ENCODE peak calls at places on chromosome 2, in ten cellular contexts. G is body of pancreas, S is HL-60, M is GM06990, B is H9, J is GM13977, L is stomach, V is heart left ventricle, E is GM20000, H is tibial artery. Q is an unnamed sample.

GRCh38 chr2:44360749-44361329 is 455 bp downstream of the PREPL start:
- DNase-seq in G (peak; percentile 16), S (no peak), M (no peak), B (no peak), J (no peak), L (no peak), V (no peak), E (peak; percentile 18), H (no peak), Q (peak; percentile 24)

GRCh38 chr2:149033716-149034115 is 4.8 kb upstream of the LYPD6B start:
- DNase-seq in G (peak; percentile 63), S (no peak), M (no peak), B (no peak), J (no peak), L (peak; percentile 63), V (no peak), E (no peak), H (no peak), Q (no peak)

GRCh38 chr2:84417453-84417852 is 41.6 kb downstream of the SUCLG1 start:
- DNase-seq in G (no peak), S (no peak), M (no peak), B (no peak), J (no peak), L (no peak), V (no peak), E (no peak), H (no peak), Q (no peak)

GRCh38 chr2:70830333-70830732 is 5.3 kb downstream of the CD207 start:
- DNase-seq in G (no peak), S (no peak), M (no peak), B (no peak), J (no peak), L (no peak), V (no peak), E (no peak), H (no peak), Q (no peak)

GRCh38 chr2:6917071-6917760 is at the start of gene RNF144A:
- DNase-seq in G (peak; percentile 77), S (peak; percentile 41), M (peak; percentile 70), B (peak; percentile 72), J (peak; percentile 95), L (peak; percentile 64), V (peak; percentile 55), E (peak; percentile 95), H (no peak), Q (peak; percentile 83)

GRCh38 chr2:53342248-53342647 is 425.4 kb upstream of the CHAC2 start:
- DNase-seq in G (no peak), S (no peak), M (no peak), B (no peak), J (no peak), L (no peak), V (no peak), E (no peak), H (no peak), Q (no peak)

GRCh38 chr2:211836409-211836808 is 702.2 kb downstream of the ERBB4 start:
- DNase-seq in G (no peak), S (no peak), M (peak; percentile 15), B (no peak), J (no peak), L (no peak), V (no peak), E (no peak), H (no peak), Q (no peak)

GRCh38 chr2:172200495-172201085 is 97.9 kb upstream of the DLX2 start:
- DNase-seq in G (peak; percentile 56), S (peak; percentile 20), M (no peak), B (no peak), J (no peak), L (no peak), V (no peak), E (no peak), H (no peak), Q (no peak)

GRCh38 chr2:179751184-179751809 is 110.1 kb downstream of the ZNF385B start:
- DNase-seq in G (no peak), S (no peak), M (no peak), B (no peak), J (peak; percentile 22), L (no peak), V (no peak), E (peak; percentile 29), H (no peak), Q (no peak)

GRCh38 chr2:218368621-218369153 is 12.0 kb downstream of the CATIP start:
- DNase-seq in G (no peak), S (peak; percentile 55), M (no peak), B (peak; percentile 68), J (no peak), L (no peak), V (peak; percentile 48), E (peak; percentile 55), H (no peak), Q (no peak)

GRCh38 chr2:148177559-148177958 is 156.7 kb downstream of the MBD5 start:
- DNase-seq in G (no peak), S (no peak), M (no peak), B (no peak), J (no peak), L (no peak), V (no peak), E (no peak), H (no peak), Q (no peak)

GRCh38 chr2:25692143-25692542 is 18.8 kb upstream of the DTNB start:
- DNase-seq in G (no peak), S (no peak), M (no peak), B (no peak), J (no peak), L (no peak), V (peak; percentile 33), E (no peak), H (peak; percentile 9), Q (peak; percentile 58)

GRCh38 chr2:25688236-25688635 is 14.9 kb upstream of the DTNB start:
- DNase-seq in G (no peak), S (no peak), M (no peak), B (no peak), J (no peak), L (no peak), V (no peak), E (no peak), H (no peak), Q (no peak)

GRCh38 chr2:25697559-25698341 is 24.4 kb upstream of the DTNB start:
- DNase-seq in G (no peak), S (no peak), M (no peak), B (peak; percentile 49), J (no peak), L (no peak), V (no peak), E (no peak), H (peak; percentile 52), Q (no peak)

GRCh38 chr2:25690058-25690457 is 16.7 kb upstream of the DTNB start:
- DNase-seq in G (no peak), S (no peak), M (no peak), B (no peak), J (no peak), L (peak; percentile 25), V (no peak), E (no peak), H (peak; percentile 19), Q (peak; percentile 63)

DNA sequence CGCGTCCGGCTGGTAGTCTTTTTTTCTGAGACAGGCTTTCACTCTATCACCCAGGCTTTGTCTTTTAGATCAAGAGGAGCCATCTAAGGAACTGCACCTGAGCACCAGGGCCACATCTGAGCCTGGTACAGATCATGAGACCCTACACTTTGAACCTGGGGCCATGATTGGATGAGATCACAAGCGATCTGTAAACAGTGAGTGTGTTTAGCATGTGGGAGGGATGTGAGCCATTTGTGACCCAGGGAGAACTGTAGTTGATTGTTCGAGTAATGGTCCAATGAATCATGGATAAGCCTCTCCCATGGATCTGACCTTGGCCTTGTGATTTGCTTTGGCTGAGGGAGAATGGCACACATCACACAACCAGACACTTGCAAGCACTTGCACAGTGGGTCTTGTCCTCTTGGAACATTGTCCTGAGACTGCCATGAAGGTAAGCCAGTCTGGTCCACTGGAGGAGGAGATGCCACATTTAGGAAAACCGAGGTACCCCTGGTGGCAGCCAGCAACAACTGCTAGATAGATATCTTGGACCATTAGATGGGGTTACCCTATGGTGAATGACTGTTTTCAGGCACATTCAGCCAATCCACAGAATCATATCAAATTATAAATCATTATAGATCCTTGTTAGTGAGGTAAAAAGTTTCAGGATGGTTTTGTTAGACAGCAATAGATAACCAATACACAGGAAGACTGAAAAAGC is 19.5 kb upstream of the DTNB start:
- DNase-seq in G (no peak), S (no peak), M (no peak), B (no peak), J (no peak), L (no peak), V (no peak), E (no peak), H (peak; percentile 6), Q (no peak)
- TF ChIP-seq CTCF in G (no peak), S (no peak), M (no peak), B (peak; percentile 37), J (no peak), L (no peak), V (no peak), E (no peak), H (no peak), Q (no peak)

GRCh38 chr2:43131890-43132522 is 94.4 kb downstream of the ZFP36L2 start:
- DNase-seq in G (no peak), S (peak; percentile 80), M (no peak), B (no peak), J (no peak), L (no peak), V (peak; percentile 25), E (no peak), H (no peak), Q (no peak)
- TF ChIP-seq CTCF in G (peak; percentile 2), S (no peak), M (no peak), B (no peak), J (no peak), L (no peak), V (no peak), E (no peak), H (no peak), Q (no peak)

DNA sequence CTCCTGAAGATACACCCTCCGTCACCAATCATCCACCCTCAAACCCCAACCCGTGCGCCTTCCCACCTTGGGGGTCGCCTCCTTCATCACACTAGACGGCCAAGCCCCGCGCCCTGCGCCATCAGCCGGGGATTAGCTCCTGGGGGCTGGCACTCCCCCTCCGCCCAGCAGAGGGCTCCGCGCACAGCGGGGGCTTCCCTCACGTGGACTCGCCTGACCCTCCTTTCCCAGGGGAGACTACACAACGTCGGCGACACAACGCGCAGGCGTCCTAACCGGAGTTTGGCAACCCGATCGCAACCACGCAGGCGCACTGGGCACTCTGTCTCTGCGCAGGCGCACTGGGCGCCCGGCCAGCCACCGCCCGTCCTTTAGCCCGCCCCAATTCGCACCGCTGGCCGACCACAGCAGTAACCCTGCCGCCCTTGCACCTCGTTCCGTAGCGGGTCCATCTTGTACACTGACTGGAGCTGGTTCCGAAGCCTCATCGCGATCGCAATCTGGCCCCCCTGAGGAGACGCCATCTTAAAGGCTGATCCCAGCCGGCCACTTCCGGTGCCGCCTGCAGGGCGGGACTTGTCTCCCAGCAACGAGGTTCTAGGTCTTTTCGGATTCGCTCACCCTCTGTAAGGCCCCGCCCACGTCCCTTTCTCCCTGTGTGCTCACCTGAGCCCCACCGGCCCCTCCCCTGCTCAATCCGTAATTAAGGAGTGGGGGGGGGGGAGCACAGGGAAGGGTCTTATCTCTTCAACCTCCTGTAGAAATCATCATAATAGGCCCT is at the start of gene PCGF1:
- DNase-seq in G (peak; percentile 100), S (peak; percentile 98), M (peak; percentile 99), B (peak; percentile 98), J (peak; percentile 97), L (peak; percentile 100), V (peak; percentile 100), E (peak; percentile 96), H (peak; percentile 99), Q (peak; percentile 98)
- TF ChIP-seq CTCF in G (no peak), S (no peak), M (peak; percentile 83), B (peak; percentile 60), J (peak; percentile 68), L (no peak), V (peak; percentile 60), E (peak; percentile 69), H (peak; percentile 10), Q (no peak)

GRCh38 chr2:238106698-238107524 is 6.8 kb downstream of the ESPNL start:
- DNase-seq in G (peak; percentile 52), S (peak; percentile 52), M (no peak), B (peak; percentile 82), J (no peak), L (peak; percentile 46), V (no peak), E (peak; percentile 70), H (peak; percentile 64), Q (peak; percentile 32)
- TF ChIP-seq CTCF in G (peak; percentile 13), S (peak; percentile 51), M (peak; percentile 55), B (peak; percentile 73), J (peak; percentile 52), L (no peak), V (peak; percentile 5), E (peak; percentile 19), H (no peak), Q (peak; percentile 25)